ENCODE peak calls at places on chromosomes 13 and 19, in five cellular contexts. T is stimulated activated CD4-positive, alpha-beta T cell treated with anti-CD3 and anti-CD28 coated beads, TNF-alpha, amount 100 ng/mL, for 48 hours; U is AG04450; H is A549; C is substantia nigra. X is an unnamed sample.

GRCh38 chr13:40315416-40316064 is 350.9 kb downstream of the FOXO1 start:
- DNase-seq in T (peak), U (no peak), H (no peak), C (no peak), X (peak)

GRCh38 chr13:32881074-32881791 is 135.0 kb upstream of the KL start:
- DNase-seq in T (no peak), U (no peak), H (no peak), C (no peak), X (no peak)

GRCh38 chr19:50510121-50510670 is 795 bp downstream of the JOSD2 start:
- DNase-seq in T (no peak), U (no peak), H (no peak), C (no peak), X (no peak)

GRCh38 chr13:95253033-95253432 is 48.2 kb downstream of the ABCC4 start:
- DNase-seq in T (no peak), U (no peak), H (no peak), C (no peak), X (no peak)

GRCh38 chr13:38350114-38350617 is 515 bp downstream of the UFM1 start:
- DNase-seq in T (peak), U (no peak), H (peak), C (peak), X (no peak)

GRCh38 chr19:40604647-40605200 is 3.6 kb downstream of the LTBP4 start:
- DNase-seq in T (no peak), U (no peak), H (no peak), C (no peak), X (no peak)

GRCh38 chr13:31772231-31772630 is 32.9 kb downstream of the RXFP2 start:
- DNase-seq in T (no peak), U (no peak), H (no peak), C (no peak), X (no peak)

GRCh38 chr13:100530645-100531044 is 57.9 kb downstream of the GGACT start:
- DNase-seq in T (no peak), U (no peak), H (no peak), C (peak), X (no peak)

GRCh38 chr19:2035590-2035991 is 15.5 kb downstream of the MKNK2 start:
- DNase-seq in T (no peak), U (no peak), H (no peak), C (no peak), X (no peak)